ENCODE peak calls at places on chromosomes 16 and 17, in eight cellular contexts. J is MCF 10A, V is mucosa of descending colon, O is heart left ventricle, L is transverse colon, E is fibroblast of pulmonary artery, S is fibroblast of the aortic adventitia, H is cardiac fibroblast. M is an unnamed sample.

GRCh38 chr17:72624652-72625051 is 467.8 kb downstream of the SLC39A11 start:
- DNase-seq in J (no peak), V (no peak), O (no peak), L (no peak), E (no peak), S (no peak), H (peak), M (no peak)

GRCh38 chr17:76793775-76794174 is 55.9 kb downstream of the MFSD11 start:
- DNase-seq in J (peak), V (no peak), O (no peak), L (no peak), E (peak), S (peak), H (peak), M (peak)

GRCh38 chr16:80792031-80792430 is 12.4 kb downstream of the CDYL2 start:
- DNase-seq in J (no peak), V (no peak), O (no peak), L (no peak), E (peak), S (peak), H (no peak), M (no peak)

GRCh38 chr17:16085066-16085699 is 85.6 kb downstream of the TTC19 start:
- DNase-seq in J (peak), V (no peak), O (no peak), L (no peak), E (peak), S (peak), H (peak), M (no peak)

GRCh38 chr17:7307686-7308624 is 527 bp downstream of the EIF5A start:
- DNase-seq in J (no peak), V (peak), O (peak), L (peak), E (peak), S (peak), H (peak), M (no peak)

GRCh38 chr16:78984324-78984723 is 616.2 kb downstream of the MAF start:
- DNase-seq in J (peak), V (no peak), O (no peak), L (peak), E (no peak), S (no peak), H (no peak), M (no peak)

GRCh38 chr17:77936881-77937280 is 21.6 kb upstream of the TNRC6C start:
- DNase-seq in J (no peak), V (no peak), O (no peak), L (no peak), E (no peak), S (no peak), H (no peak), M (no peak)

GRCh38 chr16:58299757-58300349 is 5.0 kb upstream of the PRSS54 start:
- DNase-seq in J (peak), V (no peak), O (no peak), L (peak), E (peak), S (peak), H (peak), M (no peak)

GRCh38 chr16:5024632-5025031 is 9.1 kb downstream of the NAGPA start:
- DNase-seq in J (peak), V (no peak), O (no peak), L (peak), E (peak), S (peak), H (peak), M (peak)

GRCh38 chr16:49081556-49081955 is 200.1 kb downstream of the CBLN1 start:
- DNase-seq in J (no peak), V (no peak), O (no peak), L (no peak), E (no peak), S (no peak), H (no peak), M (no peak)

GRCh38 chr16:14013571-14014283 is 57.4 kb upstream of the MRTFB start:
- DNase-seq in J (peak), V (no peak), O (peak), L (no peak), E (peak), S (peak), H (peak), M (no peak)

GRCh38 chr16:72182976-72183375 is 11.0 kb upstream of the PMFBP1 start:
- DNase-seq in J (no peak), V (no peak), O (no peak), L (no peak), E (no peak), S (no peak), H (no peak), M (no peak)

GRCh38 chr17:56979091-56979480 is 1.2 kb downstream of the SCPEP1 start:
- DNase-seq in J (no peak), V (no peak), O (no peak), L (no peak), E (no peak), S (peak), H (no peak), M (peak)

GRCh38 chr17:60934723-60935122 is 257.1 kb downstream of the BCAS3 start:
- DNase-seq in J (peak), V (no peak), O (no peak), L (no peak), E (no peak), S (no peak), H (no peak), M (no peak)

GRCh38 chr16:56163089-56163488 is 28.2 kb upstream of the GNAO1 start:
- DNase-seq in J (no peak), V (no peak), O (no peak), L (no peak), E (no peak), S (no peak), H (no peak), M (no peak)
- TF ChIP-seq CTCF in J (no peak), V (no peak), O (no peak), L (no peak), E (no peak), S (no peak), H (no peak), M (no peak)

GRCh38 chr17:50176559-50177471 is 11.0 kb downstream of the SGCA start:
- DNase-seq in J (no peak), V (no peak), O (no peak), L (no peak), E (no peak), S (peak), H (peak), M (no peak)
- TF ChIP-seq CTCF in J (no peak), V (no peak), O (peak), L (no peak), E (no peak), S (no peak), H (no peak), M (no peak)

GRCh38 chr16:89994389-89994720 is 24.9 kb downstream of the DBNDD1 start:
- DNase-seq in J (no peak), V (no peak), O (no peak), L (no peak), E (no peak), S (no peak), H (no peak), M (no peak)
- TF ChIP-seq CTCF in J (no peak), V (no peak), O (no peak), L (no peak), E (no peak), S (no peak), H (no peak), M (no peak)

GRCh38 chr17:50195196-50195865 is 6.1 kb downstream of the COL1A1 start:
- DNase-seq in J (no peak), V (no peak), O (no peak), L (no peak), E (no peak), S (peak), H (peak), M (no peak)
- TF ChIP-seq CTCF in J (no peak), V (no peak), O (no peak), L (no peak), E (peak), S (peak), H (peak), M (no peak)

GRCh38 chr16:12574721-12575120 is 229.0 kb downstream of the CPPED1 start:
- DNase-seq in J (no peak), V (no peak), O (no peak), L (no peak), E (no peak), S (no peak), H (no peak), M (no peak)
- TF ChIP-seq CTCF in J (no peak), V (no peak), O (no peak), L (no peak), E (no peak), S (no peak), H (no peak), M (no peak)